ENCODE peak calls at places on chromosomes 7 and 10, in ten cellular contexts. B is AG04450, P is gastrocnemius medialis, N is choroid plexus epithelial cell, Y is IMR-90, O is psoas muscle, X is fibroblast of pulmonary artery, U is A549, L is pancreas, S is GM12865. H is an unnamed sample.

GRCh38 chr10:62352356-62352963 is 21.7 kb upstream of the ZNF365 start:
- DNase-seq in B (no peak), P (no peak), N (no peak), Y (peak; percentile 52), O (no peak), X (peak; percentile 5), U (no peak), L (no peak), S (no peak), H (peak; percentile 85)

GRCh38 chr10:51892965-51893658 is 193.7 kb upstream of the CSTF2T start:
- DNase-seq in B (no peak), P (no peak), N (peak; percentile 76), Y (peak; percentile 6), O (no peak), X (peak; percentile 31), U (peak; percentile 17), L (no peak), S (peak; percentile 31), H (peak; percentile 41)

GRCh38 chr10:97991875-97992274 is 38.5 kb downstream of the CRTAC1 start:
- DNase-seq in B (no peak), P (no peak), N (peak; percentile 36), Y (peak; percentile 17), O (no peak), X (peak; percentile 44), U (peak; percentile 23), L (no peak), S (no peak), H (peak; percentile 25)

GRCh38 chr10:29387269-29387668 is 98.4 kb downstream of the LYZL1 start:
- DNase-seq in B (no peak), P (no peak), N (no peak), Y (no peak), O (no peak), X (no peak), U (no peak), L (no peak), S (no peak), H (no peak)

GRCh38 chr7:38465946-38466345 is 165.2 kb downstream of the AMPH start:
- DNase-seq in B (no peak), P (no peak), N (peak; percentile 49), Y (peak; percentile 36), O (no peak), X (peak; percentile 33), U (no peak), L (no peak), S (no peak), H (peak; percentile 2)

GRCh38 chr7:27697861-27698430 is 35.3 kb upstream of the HIBADH start:
- DNase-seq in B (no peak), P (no peak), N (peak; percentile 44), Y (peak; percentile 49), O (no peak), X (no peak), U (peak; percentile 40), L (no peak), S (peak; percentile 52), H (peak; percentile 37)

GRCh38 chr10:24272374-24272773 is 63.4 kb downstream of the KIAA1217 start:
- DNase-seq in B (no peak), P (no peak), N (peak; percentile 49), Y (no peak), O (no peak), X (no peak), U (no peak), L (no peak), S (no peak), H (no peak)

GRCh38 chr10:120972259-120972658 is 121.1 kb downstream of the WDR11 start:
- DNase-seq in B (no peak), P (no peak), N (no peak), Y (no peak), O (no peak), X (no peak), U (no peak), L (no peak), S (no peak), H (no peak)

GRCh38 chr10:110845756-110846620 is 25.7 kb upstream of the PDCD4 start:
- DNase-seq in B (no peak), P (no peak), N (no peak), Y (no peak), O (no peak), X (no peak), U (peak; percentile 24), L (peak; percentile 93), S (peak; percentile 23), H (no peak)

GRCh38 chr7:20064974-20065862 is 152.0 kb downstream of the MACC1 start:
- DNase-seq in B (peak; percentile 8), P (no peak), N (peak; percentile 75), Y (peak; percentile 12), O (no peak), X (peak; percentile 49), U (peak; percentile 4), L (no peak), S (peak; percentile 79), H (peak; percentile 19)

GRCh38 chr10:904403-904802 is 27.1 kb downstream of the LARP4B start:
- DNase-seq in B (no peak), P (no peak), N (no peak), Y (no peak), O (no peak), X (no peak), U (no peak), L (no peak), S (no peak), H (no peak)

GRCh38 chr10:80535671-80536360 is 1.9 kb upstream of the SH2D4B start:
- DNase-seq in B (no peak), P (no peak), N (peak; percentile 44), Y (no peak), O (peak; percentile 60), X (no peak), U (peak; percentile 82), L (peak; percentile 81), S (peak; percentile 93), H (no peak)

GRCh38 chr7:76292206-76292573 is 10.3 kb upstream of the HSPB1 start:
- DNase-seq in B (no peak), P (peak; percentile 52), N (peak; percentile 55), Y (no peak), O (peak; percentile 61), X (peak; percentile 69), U (no peak), L (peak; percentile 14), S (no peak), H (peak; percentile 43)
- H3K4me3 ChIP-seq in B (peak overlapping the region; percentile 41), P (peak overlapping the region; percentile 49), N (peak overlapping the region; percentile 41), Y (no peak overlapping the region), O (peak overlapping the region; percentile 63), X (peak overlapping the region; percentile 40), U (peak overlapping the region; percentile 37), L (peak overlapping the region; percentile 31), S (no peak overlapping the region), H (peak overlapping the region; percentile 22)

GRCh38 chr7:64637521-64638445 is 28.1 kb upstream of the ZNF107 start:
- DNase-seq in B (no peak), P (no peak), N (no peak), Y (no peak), O (no peak), X (no peak), U (no peak), L (no peak), S (no peak), H (no peak)

GRCh38 chr7:64642046-64642445 is 23.9 kb upstream of the ZNF107 start:
- DNase-seq in B (no peak), P (no peak), N (no peak), Y (no peak), O (no peak), X (no peak), U (no peak), L (no peak), S (no peak), H (no peak)

GRCh38 chr7:64638822-64639221 is 27.1 kb upstream of the ZNF107 start:
- DNase-seq in B (no peak), P (no peak), N (no peak), Y (no peak), O (no peak), X (no peak), U (no peak), L (no peak), S (no peak), H (no peak)

GRCh38 chr7:64640504-64640903 is 25.4 kb upstream of the ZNF107 start:
- DNase-seq in B (no peak), P (no peak), N (no peak), Y (no peak), O (no peak), X (no peak), U (no peak), L (no peak), S (no peak), H (no peak)

GRCh38 chr7:64639267-64640001 is 26.5 kb upstream of the ZNF107 start:
- DNase-seq in B (no peak), P (no peak), N (no peak), Y (no peak), O (no peak), X (no peak), U (no peak), L (no peak), S (no peak), H (no peak)
- TF ChIP-seq CTCF in B (no peak), P (no peak), N (no peak), Y (no peak), O (no peak), X (no peak), U (no peak), L (no peak), S (no peak), H (no peak)

DNA sequence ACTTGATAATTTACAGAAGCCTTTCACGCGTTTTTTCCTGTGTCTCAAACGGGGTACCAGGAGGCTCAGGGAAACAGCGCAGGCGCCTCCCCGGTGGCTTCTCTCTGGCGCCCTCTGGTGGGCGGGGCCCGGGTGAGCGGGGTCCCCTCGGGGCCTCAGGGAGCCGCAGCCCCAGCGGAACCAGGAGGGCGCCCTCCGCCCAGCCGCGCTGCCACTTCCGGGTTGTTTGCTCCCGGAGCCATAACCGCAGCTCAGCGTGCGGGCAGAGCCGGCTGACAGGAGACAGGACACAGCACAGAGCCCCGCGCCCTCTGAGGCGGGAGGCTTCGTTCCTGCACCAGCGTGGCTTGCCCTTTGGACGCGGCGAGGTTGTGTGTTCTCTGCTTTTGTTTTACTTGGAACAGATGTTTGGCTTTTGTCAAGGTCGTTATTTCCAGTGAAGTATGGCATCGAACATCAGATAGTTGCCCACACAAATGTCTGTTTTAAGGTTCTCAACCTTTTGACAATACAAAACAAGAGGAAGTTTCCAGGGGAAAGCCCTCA is 6.9 kb upstream of the CYP2E1 start:
- DNase-seq in B (no peak), P (peak; percentile 45), N (peak; percentile 36), Y (peak; percentile 30), O (peak; percentile 80), X (peak; percentile 41), U (peak; percentile 79), L (peak; percentile 88), S (peak; percentile 79), H (peak; percentile 44)
- H3K4me3 ChIP-seq in B (peak overlapping the region; percentile 54), P (peak overlapping the region; percentile 55), N (peak overlapping the region; percentile 39), Y (peak overlapping the region; percentile 53), O (peak overlapping the region; percentile 65), X (peak overlapping the region; percentile 30), U (peak overlapping the region; percentile 49), L (peak overlapping the region; percentile 32), S (peak overlapping the region; percentile 41), H (peak overlapping the region; percentile 44)

GRCh38 chr7:21243265-21243664 is 184.6 kb upstream of the SP4 start:
- DNase-seq in B (no peak), P (no peak), N (no peak), Y (no peak), O (no peak), X (no peak), U (no peak), L (no peak), S (no peak), H (no peak)

DNA sequence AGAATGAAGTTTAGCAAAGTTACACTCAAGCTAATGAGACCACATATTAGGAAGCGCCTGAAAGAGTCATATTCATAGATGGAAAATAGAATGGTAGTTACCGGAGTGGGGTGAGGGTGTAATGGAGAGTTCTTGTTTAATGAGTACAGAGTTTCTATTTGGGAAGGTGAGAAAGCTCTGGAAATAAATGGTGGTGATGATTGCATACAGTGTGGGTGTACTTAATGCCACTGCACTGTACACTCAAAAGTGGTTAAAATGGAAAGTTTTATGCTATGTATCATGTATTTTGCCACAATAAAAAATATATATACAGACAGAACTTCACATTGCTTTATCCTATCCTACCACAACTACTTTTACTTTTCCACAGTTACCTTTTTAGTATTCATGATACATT is 189.2 kb upstream of the SP4 start:
- DNase-seq in B (no peak), P (no peak), N (no peak), Y (no peak), O (no peak), X (no peak), U (no peak), L (no peak), S (no peak), H (no peak)
- TF ChIP-seq CTCF in B (no peak), P (no peak), N (no peak), Y (no peak), O (no peak), X (no peak), U (no peak), L (no peak), S (no peak), H (no peak)

H was measured in fibroblast of mammary gland.